ENCODE peak calls at places on chromosome X, in six cellular contexts. One of them, this sample, is unnamed.

GRCh38 chrX:145843196-145843595 is 25.6 kb downstream of the SLITRK2 start:
- DNase-seq in AG10803: no peak
- DNase-seq in transverse colon: no peak
- DNase-seq in endothelial cell: no peak
- DNase-seq in B cell: no peak
- DNase-seq in psoas muscle: no peak
- DNase-seq in this sample: no peak

GRCh38 chrX:115561605-115562491 is 874 bp downstream of the PLS3 start:
- DNase-seq in psoas muscle: peak
- DNase-seq in AG10803: peak
- DNase-seq in transverse colon: peak
- DNase-seq in B cell: no peak
- DNase-seq in endothelial cell: peak
- DNase-seq in this sample: peak

GRCh38 chrX:30282527-30282926 is 26.7 kb downstream of the NR0B1 start:
- DNase-seq in endothelial cell: no peak
- DNase-seq in transverse colon: no peak
- DNase-seq in AG10803: peak
- DNase-seq in psoas muscle: no peak
- DNase-seq in B cell: no peak
- DNase-seq in this sample: no peak

GRCh38 chrX:101362757-101363156 is 14.2 kb upstream of the TIMM8A start:
- DNase-seq in endothelial cell: no peak
- DNase-seq in psoas muscle: no peak
- DNase-seq in AG10803: no peak
- DNase-seq in B cell: no peak
- DNase-seq in transverse colon: no peak
- DNase-seq in this sample: no peak

GRCh38 chrX:101265869-101266428 is 25.2 kb downstream of the TAF7L start:
- DNase-seq in transverse colon: no peak
- DNase-seq in psoas muscle: no peak
- DNase-seq in endothelial cell: no peak
- DNase-seq in AG10803: peak
- DNase-seq in B cell: no peak
- DNase-seq in this sample: no peak

GRCh38 chrX:41137589-41137988 is 52.3 kb downstream of the USP9X start:
- DNase-seq in psoas muscle: no peak
- DNase-seq in AG10803: no peak
- DNase-seq in B cell: no peak
- DNase-seq in transverse colon: no peak
- DNase-seq in endothelial cell: no peak
- DNase-seq in this sample: no peak

GRCh38 chrX:14777484-14777883 is 95.4 kb downstream of the FANCB start:
- DNase-seq in B cell: no peak
- DNase-seq in endothelial cell: no peak
- DNase-seq in AG10803: peak
- DNase-seq in psoas muscle: no peak
- DNase-seq in transverse colon: no peak
- DNase-seq in this sample: no peak

GRCh38 chrX:113800955-113801354 is 782.9 kb upstream of the HTR2C start:
- DNase-seq in psoas muscle: no peak
- DNase-seq in transverse colon: no peak
- DNase-seq in endothelial cell: no peak
- DNase-seq in AG10803: no peak
- DNase-seq in B cell: no peak
- DNase-seq in this sample: no peak

GRCh38 chrX:39576081-39576701 is 521.6 kb downstream of the BCOR start:
- DNase-seq in B cell: no peak
- DNase-seq in endothelial cell: no peak
- DNase-seq in psoas muscle: no peak
- DNase-seq in transverse colon: no peak
- DNase-seq in AG10803: no peak
- DNase-seq in this sample: no peak

GRCh38 chrX:96770315-96770714 is 85.7 kb downstream of the DIAPH2 start:
- DNase-seq in endothelial cell: no peak
- DNase-seq in psoas muscle: no peak
- DNase-seq in transverse colon: no peak
- DNase-seq in AG10803: peak
- DNase-seq in B cell: no peak
- DNase-seq in this sample: peak

GRCh38 chrX:153697924-153698865 is 10.5 kb downstream of the SLC6A8 start:
- DNase-seq in B cell: no peak
- DNase-seq in transverse colon: no peak
- DNase-seq in psoas muscle: no peak
- DNase-seq in AG10803: no peak
- DNase-seq in endothelial cell: no peak
- DNase-seq in this sample: no peak

GRCh38 chrX:47366051-47366722 is 4.2 kb upstream of the ZNF157 start:
- DNase-seq in psoas muscle: peak
- DNase-seq in transverse colon: peak
- DNase-seq in endothelial cell: peak
- DNase-seq in AG10803: peak
- DNase-seq in B cell: peak
- DNase-seq in this sample: peak

GRCh38 chrX:70444326-70445196 is at the start of gene DLG3:
- DNase-seq in transverse colon: no peak
- DNase-seq in endothelial cell: peak
- DNase-seq in B cell: no peak
- DNase-seq in psoas muscle: no peak
- DNase-seq in AG10803: peak
- DNase-seq in this sample: peak

GRCh38 chrX:31228415-31228832 is 156.6 kb upstream of the FTHL17 start:
- DNase-seq in transverse colon: no peak
- DNase-seq in endothelial cell: no peak
- DNase-seq in AG10803: peak
- DNase-seq in psoas muscle: no peak
- DNase-seq in B cell: no peak
- DNase-seq in this sample: no peak

GRCh38 chrX:126658447-126658846 is 105.8 kb upstream of the DCAF12L1 start:
- DNase-seq in transverse colon: no peak
- DNase-seq in B cell: no peak
- DNase-seq in psoas muscle: no peak
- DNase-seq in AG10803: no peak
- DNase-seq in endothelial cell: no peak
- DNase-seq in this sample: no peak

GRCh38 chrX:12814434-12814833 is 23.2 kb downstream of the PRPS2 start:
- DNase-seq in psoas muscle: no peak
- DNase-seq in B cell: peak
- DNase-seq in endothelial cell: peak
- DNase-seq in transverse colon: peak
- DNase-seq in AG10803: peak
- DNase-seq in this sample: peak

GRCh38 chrX:19602866-19603620 is 87.7 kb upstream of the MAP3K15 start:
- DNase-seq in psoas muscle: peak
- DNase-seq in AG10803: peak
- DNase-seq in B cell: no peak
- DNase-seq in transverse colon: no peak
- DNase-seq in endothelial cell: no peak
- DNase-seq in this sample: no peak

GRCh38 chrX:52346462-52347165 is 22.2 kb upstream of the XAGE2 start:
- DNase-seq in AG10803: no peak
- DNase-seq in transverse colon: no peak
- DNase-seq in endothelial cell: no peak
- DNase-seq in psoas muscle: no peak
- DNase-seq in B cell: no peak
- DNase-seq in this sample: no peak

GRCh38 chrX:16278927-16279326 is 111.6 kb downstream of the MAGEB17 start:
- DNase-seq in transverse colon: no peak
- DNase-seq in psoas muscle: no peak
- DNase-seq in B cell: no peak
- DNase-seq in AG10803: no peak
- DNase-seq in endothelial cell: no peak
- DNase-seq in this sample: no peak
- TF ChIP-seq CTCF in transverse colon: no peak
- TF ChIP-seq CTCF in psoas muscle: no peak
- TF ChIP-seq CTCF in B cell: no peak
- TF ChIP-seq CTCF in AG10803: no peak
- TF ChIP-seq CTCF in endothelial cell: no peak
- TF ChIP-seq CTCF in this sample: no peak

GRCh38 chrX:112545051-112545450 is 134.7 kb downstream of the LHFPL1 start:
- DNase-seq in transverse colon: no peak
- DNase-seq in endothelial cell: no peak
- DNase-seq in B cell: no peak
- DNase-seq in AG10803: no peak
- DNase-seq in psoas muscle: no peak
- DNase-seq in this sample: no peak
- TF ChIP-seq CTCF in transverse colon: no peak
- TF ChIP-seq CTCF in endothelial cell: no peak
- TF ChIP-seq CTCF in B cell: no peak
- TF ChIP-seq CTCF in AG10803: no peak
- TF ChIP-seq CTCF in psoas muscle: no peak
- TF ChIP-seq CTCF in this sample: no peak

DNA sequence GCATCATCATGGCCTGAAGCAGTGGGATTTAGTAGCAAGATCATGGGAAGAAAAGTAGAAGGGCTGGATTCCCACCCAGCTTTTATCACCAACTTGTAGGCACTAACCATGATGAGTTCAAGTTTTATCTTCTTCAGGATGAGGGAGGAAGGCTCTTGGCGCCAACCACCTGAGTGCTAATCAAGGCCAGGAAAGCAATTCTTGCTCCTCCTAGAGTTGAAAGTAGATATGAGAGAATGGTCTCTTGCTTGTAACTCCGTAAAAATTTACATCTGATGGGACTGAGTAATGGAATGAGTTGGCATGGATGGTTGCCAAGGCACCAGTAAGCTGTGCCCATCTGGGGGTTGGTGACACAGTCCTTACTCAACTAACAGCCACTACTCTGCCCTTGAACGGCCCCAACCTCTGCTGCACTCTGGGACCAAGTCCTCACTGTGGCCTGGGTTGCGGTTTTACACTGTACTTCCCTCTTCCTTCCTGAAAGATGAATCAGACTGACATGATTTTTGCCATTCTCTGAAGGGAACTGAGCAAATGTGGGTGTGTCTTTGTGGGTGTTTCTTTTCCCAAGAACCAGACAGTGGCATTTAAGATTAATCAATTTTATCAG is 39.4 kb upstream of the NDP start:
- DNase-seq in B cell: no peak
- DNase-seq in AG10803: peak
- DNase-seq in transverse colon: peak
- DNase-seq in endothelial cell: no peak
- DNase-seq in psoas muscle: peak
- DNase-seq in this sample: no peak
- TF ChIP-seq CTCF in B cell: no peak
- TF ChIP-seq CTCF in AG10803: peak
- TF ChIP-seq CTCF in transverse colon: no peak
- TF ChIP-seq CTCF in endothelial cell: no peak
- TF ChIP-seq CTCF in psoas muscle: no peak
- TF ChIP-seq CTCF in this sample: no peak

DNA sequence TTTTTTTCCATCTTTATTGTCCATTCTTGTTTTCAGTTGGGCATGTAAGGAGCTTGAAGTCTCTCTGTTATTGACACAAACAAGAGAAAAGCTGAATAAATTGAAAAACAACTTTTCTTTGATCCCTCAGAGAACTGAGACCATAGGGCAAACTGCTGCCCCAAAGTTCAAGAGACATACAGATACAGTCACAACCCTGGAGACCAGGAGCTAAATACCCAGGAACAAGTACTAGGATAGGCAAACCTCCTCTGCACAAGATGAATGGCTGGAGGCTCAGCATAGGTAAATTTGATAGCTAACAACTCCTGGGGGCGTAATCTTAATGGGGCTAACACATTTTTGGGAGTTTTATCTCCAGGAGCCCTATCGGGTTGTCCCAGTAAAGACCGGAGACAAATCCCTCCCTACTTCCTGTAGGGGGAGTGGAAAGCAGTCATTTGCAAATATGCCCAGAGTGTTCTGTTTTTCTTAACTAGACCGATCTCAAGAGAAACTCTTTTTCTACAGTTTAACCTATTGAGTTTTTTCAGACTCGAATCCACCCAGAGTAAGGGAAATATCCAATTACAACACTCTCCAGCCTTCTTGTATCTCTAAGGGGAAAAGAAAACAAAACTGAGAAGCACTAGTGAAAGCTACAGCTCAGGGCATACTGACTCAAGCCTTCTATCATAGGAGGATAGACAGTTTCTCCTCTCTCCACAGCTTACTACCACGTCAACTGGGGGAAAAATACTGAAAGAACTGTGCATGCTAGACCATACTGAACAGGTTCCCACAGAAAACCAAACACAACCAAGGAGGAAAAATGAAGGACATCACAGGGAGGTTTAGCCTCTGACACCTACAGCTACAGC is 23.1 kb downstream of the MAGEA8 start:
- DNase-seq in endothelial cell: no peak
- DNase-seq in transverse colon: no peak
- DNase-seq in B cell: no peak
- DNase-seq in psoas muscle: no peak
- DNase-seq in AG10803: peak
- DNase-seq in this sample: no peak
- TF ChIP-seq CTCF in endothelial cell: no peak
- TF ChIP-seq CTCF in transverse colon: no peak
- TF ChIP-seq CTCF in B cell: no peak
- TF ChIP-seq CTCF in psoas muscle: no peak
- TF ChIP-seq CTCF in AG10803: peak
- TF ChIP-seq CTCF in this sample: no peak

GRCh38 chrX:45781901-45782553 is 581.4 kb upstream of the DIPK2B start:
- DNase-seq in psoas muscle: no peak
- DNase-seq in transverse colon: no peak
- DNase-seq in endothelial cell: no peak
- DNase-seq in B cell: no peak
- DNase-seq in AG10803: peak
- DNase-seq in this sample: no peak
- TF ChIP-seq CTCF in psoas muscle: peak
- TF ChIP-seq CTCF in transverse colon: no peak
- TF ChIP-seq CTCF in endothelial cell: no peak
- TF ChIP-seq CTCF in B cell: no peak
- TF ChIP-seq CTCF in AG10803: peak
- TF ChIP-seq CTCF in this sample: no peak

GRCh38 chrX:54447461-54447860 is 7.3 kb downstream of the TSR2 start:
- DNase-seq in AG10803: peak
- DNase-seq in transverse colon: no peak
- DNase-seq in psoas muscle: no peak
- DNase-seq in B cell: no peak
- DNase-seq in endothelial cell: no peak
- DNase-seq in this sample: no peak

GRCh38 chrX:54449929-54450328 is 9.7 kb downstream of the TSR2 start:
- DNase-seq in B cell: no peak
- DNase-seq in psoas muscle: no peak
- DNase-seq in endothelial cell: no peak
- DNase-seq in transverse colon: no peak
- DNase-seq in AG10803: no peak
- DNase-seq in this sample: no peak

DNA sequence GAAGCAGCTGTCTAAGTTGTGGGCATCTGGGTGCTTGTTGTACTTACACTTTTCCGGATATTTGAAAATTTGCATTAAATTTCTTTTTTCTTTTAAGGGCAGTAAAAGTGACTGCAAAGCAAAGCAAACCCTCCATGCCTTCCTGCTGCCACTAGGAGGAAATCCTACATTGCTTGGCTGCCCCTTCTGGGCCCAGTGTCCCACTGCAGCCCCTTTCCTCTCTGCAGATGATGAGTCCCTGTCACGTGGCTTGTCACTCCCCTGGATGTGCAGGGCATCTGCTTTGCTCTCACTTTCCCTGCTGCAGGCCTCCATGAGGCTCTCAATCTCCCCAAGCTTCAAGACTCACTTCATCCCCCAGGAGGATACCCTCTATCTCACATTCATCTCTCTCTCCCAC is 12.7 kb downstream of the TSR2 start:
- DNase-seq in endothelial cell: peak
- DNase-seq in AG10803: peak
- DNase-seq in B cell: no peak
- DNase-seq in transverse colon: no peak
- DNase-seq in psoas muscle: no peak
- DNase-seq in this sample: no peak
- TF ChIP-seq CTCF in endothelial cell: peak
- TF ChIP-seq CTCF in AG10803: peak
- TF ChIP-seq CTCF in B cell: no peak
- TF ChIP-seq CTCF in transverse colon: no peak
- TF ChIP-seq CTCF in psoas muscle: no peak
- TF ChIP-seq CTCF in this sample: no peak

This sample was measured in GM13977.